ENCODE peak calls at places on chromosome 15, in six cellular contexts. Y is GM23338, O is PC-3, F is HCT116, L is hepatocyte, P is fibroblast of lung. S is an unnamed sample.

GRCh38 chr15:41501191-41501917 is 7.7 kb downstream of the ITPKA start:
- DNase-seq in Y (peak; percentile 64), O (no peak), F (no peak), L (peak; percentile 47), P (peak; percentile 45), S (no peak)

GRCh38 chr15:79962178-79962577 is 8.8 kb downstream of the BCL2A1 start:
- DNase-seq in Y (no peak), O (no peak), F (no peak), L (no peak), P (no peak), S (no peak)

GRCh38 chr15:81327526-81327925 is 3.6 kb upstream of the STARD5 start:
- DNase-seq in Y (no peak), O (no peak), F (no peak), L (no peak), P (peak; percentile 91), S (no peak)

GRCh38 chr15:94305133-94305532 is 73.8 kb downstream of the MCTP2 start:
- DNase-seq in Y (no peak), O (no peak), F (no peak), L (no peak), P (no peak), S (no peak)

GRCh38 chr15:65042776-65043322 is 2.3 kb upstream of the SLC51B start:
- DNase-seq in Y (no peak), O (peak; percentile 28), F (no peak), L (no peak), P (no peak), S (no peak)

GRCh38 chr15:68366314-68366713 is 65.6 kb downstream of the ITGA11 start:
- DNase-seq in Y (peak; percentile 72), O (no peak), F (no peak), L (no peak), P (no peak), S (no peak)

GRCh38 chr15:80168421-80168820 is 15.6 kb downstream of the FAH start:
- DNase-seq in Y (no peak), O (no peak), F (no peak), L (no peak), P (no peak), S (no peak)

GRCh38 chr15:36831125-36831914 is 251.9 kb downstream of the CDIN1 start:
- DNase-seq in Y (no peak), O (peak; percentile 82), F (no peak), L (no peak), P (peak; percentile 39), S (peak; percentile 58)

GRCh38 chr15:63968122-63968524 is 78.2 kb downstream of the DAPK2 start:
- DNase-seq in Y (no peak), O (no peak), F (no peak), L (no peak), P (no peak), S (no peak)

GRCh38 chr15:63465104-63465503 is 39.3 kb upstream of the USP3 start:
- DNase-seq in Y (no peak), O (peak; percentile 45), F (no peak), L (no peak), P (peak; percentile 83), S (no peak)

GRCh38 chr15:90909976-90910375 is 6.9 kb downstream of the MAN2A2 start:
- DNase-seq in Y (no peak), O (no peak), F (no peak), L (no peak), P (no peak), S (no peak)

GRCh38 chr15:64912926-64913325 is 1.2 kb downstream of the ANKDD1A start:
- DNase-seq in Y (no peak), O (no peak), F (no peak), L (no peak), P (no peak), S (no peak)

GRCh38 chr15:56917652-56918045 is 795 bp upstream of the TCF12 start:
- DNase-seq in Y (no peak), O (no peak), F (no peak), L (no peak), P (no peak), S (no peak)

GRCh38 chr15:75203908-75204263 is 2.2 kb downstream of the C15orf39 start:
- DNase-seq in Y (no peak), O (no peak), F (no peak), L (no peak), P (no peak), S (no peak)

GRCh38 chr15:36499751-36500389 is 79.6 kb upstream of the CDIN1 start:
- DNase-seq in Y (no peak), O (no peak), F (no peak), L (peak; percentile 4), P (peak; percentile 56), S (no peak)

GRCh38 chr15:66503780-66504562 is 684 bp downstream of the RPL4 start:
- DNase-seq in Y (no peak), O (no peak), F (no peak), L (no peak), P (no peak), S (no peak)

GRCh38 chr15:60932051-60932915 is 296.8 kb downstream of the RORA start:
- DNase-seq in Y (peak; percentile 24), O (peak; percentile 88), F (peak; percentile 19), L (no peak), P (no peak), S (peak; percentile 93)

GRCh38 chr15:69275104-69275670 is 23.5 kb upstream of the PAQR5 start:
- DNase-seq in Y (no peak), O (no peak), F (no peak), L (peak; percentile 52), P (peak; percentile 27), S (no peak)

GRCh38 chr15:60362318-60363023 is 35.3 kb downstream of the ANXA2 start:
- DNase-seq in Y (no peak), O (peak; percentile 83), F (no peak), L (no peak), P (peak; percentile 91), S (no peak)

GRCh38 chr15:72486144-72486543 is 12.0 kb downstream of the ARIH1 start:
- DNase-seq in Y (no peak), O (no peak), F (no peak), L (no peak), P (no peak), S (no peak)

GRCh38 chr15:72491768-72492167 is 17.6 kb downstream of the ARIH1 start:
- DNase-seq in Y (no peak), O (peak; percentile 72), F (no peak), L (no peak), P (peak; percentile 73), S (no peak)

GRCh38 chr15:72489943-72490554 is 15.9 kb downstream of the ARIH1 start:
- DNase-seq in Y (no peak), O (no peak), F (no peak), L (no peak), P (no peak), S (no peak)

GRCh38 chr15:72487070-72487797 is 13.1 kb downstream of the ARIH1 start:
- DNase-seq in Y (no peak), O (peak; percentile 32), F (no peak), L (no peak), P (peak; percentile 26), S (no peak)

GRCh38 chr15:72488558-72488957 is 14.4 kb downstream of the ARIH1 start:
- DNase-seq in Y (no peak), O (no peak), F (no peak), L (no peak), P (no peak), S (no peak)
- H3K4me1 ChIP-seq in Y (peaks cover 12% of the 10 kb centered on the region), O (peaks cover 37% of the 10 kb centered on the region), F (no peaks in the 10 kb centered on the region), L (peaks cover 5% of the 10 kb centered on the region), P (peaks cover 5% of the 10 kb centered on the region), S (peaks cover 31% of the 10 kb centered on the region)

DNA sequence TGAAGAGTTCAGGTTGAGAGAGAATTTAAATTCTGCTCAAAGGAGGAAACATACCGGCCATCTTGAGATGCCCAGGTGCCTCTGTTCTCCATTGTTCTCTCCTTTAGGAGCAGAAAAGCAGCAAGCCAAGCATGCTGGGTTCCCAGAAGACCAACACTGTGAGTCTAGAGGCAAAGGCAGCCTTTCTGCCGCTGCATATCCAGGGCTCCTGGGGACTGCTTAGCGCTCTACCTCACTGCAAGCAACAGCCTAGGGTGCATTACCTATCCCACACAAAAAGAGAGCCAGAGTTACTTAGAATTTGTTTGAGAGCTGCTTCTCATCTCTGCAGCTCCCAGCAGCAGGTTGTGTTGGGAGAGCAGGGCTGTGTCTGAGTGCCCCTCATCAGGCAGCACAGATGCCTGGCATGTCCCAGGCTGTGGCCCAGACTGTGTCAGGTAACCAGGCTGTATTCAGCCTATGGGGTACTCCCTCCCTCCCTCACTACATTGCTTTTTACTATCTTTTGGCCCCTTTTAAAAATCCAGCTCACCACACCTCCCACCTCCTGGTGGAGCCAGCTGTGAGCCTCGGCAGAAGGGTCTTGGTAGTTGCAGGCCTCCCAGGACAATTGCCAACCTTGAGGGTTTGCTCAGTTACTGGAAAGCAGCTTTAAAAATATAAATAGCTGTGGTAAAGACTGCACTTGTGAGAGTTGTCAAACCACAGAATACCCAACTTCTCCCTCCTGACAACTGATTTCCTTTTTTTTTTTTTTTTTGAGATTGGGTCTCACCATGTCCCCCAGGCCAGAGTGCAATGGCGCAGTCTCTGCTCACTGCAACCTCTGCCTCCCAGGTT is 30.2 kb downstream of the BCL2L10 start:
- DNase-seq in Y (no peak), O (no peak), F (no peak), L (no peak), P (peak; percentile 48), S (no peak)
- TF ChIP-seq CTCF in Y (no peak), O (no peak), F (no peak), L (no peak), P (no peak), S (no peak)

DNA sequence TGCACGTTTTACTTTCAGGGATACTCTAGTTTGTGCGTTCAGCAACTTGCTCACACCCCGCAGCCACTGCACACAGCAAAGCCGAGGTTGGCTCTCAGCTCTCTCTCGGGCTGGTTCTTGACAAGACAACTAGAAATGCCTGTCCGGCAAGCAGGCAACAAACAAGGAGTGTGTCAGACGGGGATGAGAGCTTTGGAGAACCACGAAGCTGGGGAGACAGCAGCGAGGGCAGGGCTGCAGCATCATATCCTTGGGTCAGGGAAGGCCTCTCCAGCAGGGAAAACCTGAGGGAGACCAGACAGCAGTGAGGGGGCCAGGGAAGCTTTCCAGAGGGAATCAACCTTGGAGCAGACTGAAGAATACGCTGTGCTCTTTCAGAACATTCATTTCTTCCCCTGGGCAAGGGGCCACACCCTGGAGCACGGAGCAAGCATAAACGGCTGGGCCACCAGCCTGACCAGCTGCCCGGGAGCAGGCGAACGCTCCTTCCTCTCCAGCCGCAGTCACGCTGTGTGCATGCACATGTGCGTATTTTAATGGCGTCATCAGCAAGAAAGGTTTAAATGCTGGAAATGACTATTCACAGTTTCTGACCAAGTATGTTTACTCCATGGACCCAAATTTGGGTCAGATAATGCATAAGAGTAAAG is 58.7 kb downstream of the CHSY1 start:
- DNase-seq in Y (no peak), O (no peak), F (no peak), L (no peak), P (no peak), S (no peak)
- TF ChIP-seq EZH2 in Y (no peak), O (no peak), F (no peak), L (no peak), P (no peak), S (no peak)

GRCh38 chr15:101187820-101188516 is 63.9 kb downstream of the CHSY1 start:
- DNase-seq in Y (no peak), O (no peak), F (no peak), L (peak; percentile 53), P (peak; percentile 97), S (no peak)

GRCh38 chr15:101185336-101185735 is 66.5 kb downstream of the CHSY1 start:
- DNase-seq in Y (no peak), O (no peak), F (no peak), L (no peak), P (no peak), S (no peak)

GRCh38 chr15:101184830-101185229 is 67.0 kb downstream of the CHSY1 start:
- DNase-seq in Y (no peak), O (no peak), F (no peak), L (no peak), P (no peak), S (no peak)

GRCh38 chr15:101183926-101184305 is 67.9 kb downstream of the CHSY1 start:
- DNase-seq in Y (no peak), O (no peak), F (no peak), L (no peak), P (no peak), S (no peak)

GRCh38 chr15:101185770-101186169 is 66.1 kb downstream of the CHSY1 start:
- DNase-seq in Y (no peak), O (no peak), F (no peak), L (no peak), P (no peak), S (no peak)
- H3K4me1 ChIP-seq in Y (peaks cover 21% of the 10 kb centered on the region), O (peaks cover 13% of the 10 kb centered on the region), F (no peaks in the 10 kb centered on the region), L (peaks cover 28% of the 10 kb centered on the region), P (peaks cover 25% of the 10 kb centered on the region), S (peaks cover 49% of the 10 kb centered on the region)

S was measured in keratinocyte.